ENCODE peak calls at places on chromosome 22, in seven cellular contexts. K, G, V, M, J, H and F are unnamed samples.

GRCh38 chr22:17974703-17975372 is 49.5 kb downstream of the MICAL3 start:
- DNase-seq in V (no peak), J (no peak), K (no peak), G (peak; percentile 73), H (peak; percentile 23), M (no peak), F (no peak)

GRCh38 chr22:26798433-26799065 is 141.2 kb downstream of the MIAT start:
- DNase-seq in V (no peak), K (no peak), G (no peak), J (no peak), M (no peak), H (no peak), F (no peak)

GRCh38 chr22:46763051-46763705 is 728 bp downstream of the TBC1D22A start:
- DNase-seq in G (peak; percentile 92), H (no peak), M (no peak), K (peak; percentile 66), V (peak; percentile 52), J (peak; percentile 13), F (no peak)

GRCh38 chr22:39110631-39111561 is 13.9 kb downstream of the APOBEC3H start:
- DNase-seq in H (no peak), K (no peak), J (no peak), V (peak; percentile 39), G (peak; percentile 38), M (no peak), F (no peak)

GRCh38 chr22:25760848-25761595 is 19.0 kb downstream of the MYO18B start:
- DNase-seq in V (peak; percentile 61), G (no peak), K (no peak), J (no peak), M (no peak), H (peak; percentile 82), F (no peak)

GRCh38 chr22:33539902-33540751 is 380.1 kb downstream of the LARGE1 start:
- DNase-seq in V (no peak), K (no peak), H (no peak), M (no peak), G (peak; percentile 14), J (peak; percentile 84), F (peak; percentile 13)

GRCh38 chr22:27959335-27960090 is 40.5 kb upstream of the PITPNB start:
- DNase-seq in H (no peak), J (no peak), M (no peak), G (no peak), K (no peak), V (no peak), F (no peak)

GRCh38 chr22:35839811-35840739 is 122.4 kb downstream of the APOL5 start:
- DNase-seq in K (no peak), M (no peak), J (peak; percentile 88), G (peak; percentile 35), H (peak; percentile 97), V (peak; percentile 81), F (peak; percentile 93)

GRCh38 chr22:44587911-44588310 is 89.9 kb upstream of the RTL6 start:
- DNase-seq in K (no peak), M (no peak), H (no peak), G (no peak), J (no peak), V (no peak), F (no peak)

GRCh38 chr22:44538518-44539315 is 40.7 kb upstream of the RTL6 start:
- DNase-seq in J (no peak), K (no peak), H (no peak), G (no peak), M (no peak), V (no peak), F (no peak)

GRCh38 chr22:39021552-39022250 is 774 bp downstream of the APOBEC3D start:
- DNase-seq in K (no peak), J (no peak), V (no peak), G (no peak), M (no peak), H (no peak), F (no peak)

GRCh38 chr22:45344339-45344738 is 34.6 kb downstream of the FAM118A start:
- DNase-seq in J (no peak), H (no peak), K (no peak), G (no peak), M (no peak), V (no peak), F (no peak)

GRCh38 chr22:44668190-44668885 is 33.7 kb upstream of the PRR5 start:
- DNase-seq in M (peak; percentile 16), J (no peak), K (no peak), V (peak; percentile 90), H (no peak), G (no peak), F (no peak)

GRCh38 chr22:38085501-38085900 is 1.5 kb upstream of the SLC16A8 start:
- DNase-seq in K (no peak), G (no peak), M (no peak), J (no peak), V (no peak), H (no peak), F (no peak)

GRCh38 chr22:49207008-49207775 is 620.5 kb downstream of the BRD1 start:
- DNase-seq in K (no peak), H (no peak), G (no peak), V (no peak), J (no peak), M (no peak), F (no peak)

GRCh38 chr22:40705918-40706682 is 26.8 kb downstream of the MCHR1 start:
- DNase-seq in M (no peak), V (no peak), J (no peak), G (no peak), H (no peak), K (no peak), F (no peak)

GRCh38 chr22:40535642-40536041 is 100.9 kb downstream of the MRTFA start:
- DNase-seq in J (no peak), V (no peak), M (no peak), K (no peak), H (no peak), G (no peak), F (no peak)

GRCh38 chr22:42788021-42788420 is 67.4 kb upstream of the A4GALT start:
- DNase-seq in M (no peak), H (no peak), J (no peak), G (no peak), V (no peak), K (no peak), F (no peak)

GRCh38 chr22:44702479-44703219 is 645 bp downstream of the PRR5 start:
- DNase-seq in M (no peak), K (no peak), V (peak; percentile 59), J (no peak), H (peak; percentile 76), G (no peak), F (no peak)

GRCh38 chr22:49678137-49678841 is 149.4 kb downstream of the BRD1 start:
- DNase-seq in K (no peak), M (no peak), G (no peak), H (no peak), V (no peak), J (no peak), F (no peak)

GRCh38 chr22:50581950-50582561 is 593 bp downstream of the CHKB start:
- DNase-seq in J (peak; percentile 31), V (no peak), K (no peak), G (peak; percentile 63), H (no peak), M (no peak), F (no peak)

GRCh38 chr22:20131593-20131855 is at the start of gene ZDHHC8:
- DNase-seq in K (peak; percentile 66), J (no peak), H (peak; percentile 26), M (peak; percentile 25), G (peak; percentile 42), V (no peak), F (no peak)

GRCh38 chr22:45077826-45078334 is 68.1 kb upstream of the PHF21B start:
- DNase-seq in H (no peak), M (no peak), G (no peak), J (no peak), V (no peak), K (no peak), F (no peak)

GRCh38 chr22:47563406-47564157 is 801.1 kb downstream of the TBC1D22A start:
- DNase-seq in G (no peak), K (no peak), J (no peak), V (no peak), M (no peak), H (no peak), F (no peak)

GRCh38 chr22:17086301-17086700 is 1.5 kb downstream of the IL17RA start:
- DNase-seq in G (no peak), M (no peak), J (no peak), K (no peak), V (no peak), H (no peak), F (no peak)

GRCh38 chr22:27534720-27535125 is 266.8 kb downstream of the MN1 start:
- DNase-seq in G (no peak), J (no peak), M (no peak), K (no peak), H (peak; percentile 12), V (no peak), F (no peak)

GRCh38 chr22:27105142-27106025 is 448.0 kb downstream of the MIAT start:
- DNase-seq in G (no peak), K (no peak), M (no peak), H (peak; percentile 61), V (no peak), J (no peak), F (no peak)

GRCh38 chr22:19763141-19764049 is 2.8 kb downstream of the TBX1 start:
- DNase-seq in J (no peak), H (no peak), V (no peak), G (no peak), M (no peak), K (no peak), F (no peak)

GRCh38 chr22:45098056-45098455 is 65.7 kb upstream of the NUP50 start:
- DNase-seq in K (no peak), H (no peak), M (no peak), G (no peak), V (no peak), J (no peak), F (no peak)

GRCh38 chr22:27378343-27378800 is 423.2 kb downstream of the MN1 start:
- DNase-seq in V (no peak), G (no peak), K (no peak), J (no peak), M (no peak), H (no peak), F (peak; percentile 8)